ENCODE peak calls at places on chromosomes 1 and 21, in six cellular contexts. One of them, this sample, is unnamed. For H3K4me1, the result is how much of the 10 kb centered on the place peaks cover.

GRCh38 chr1:98437540-98437939 is 224.0 kb upstream of the SNX7 start:
- DNase-seq in prostate gland: no peak
- DNase-seq in IMR-90: no peak
- DNase-seq in A549: no peak
- DNase-seq in stomach: no peak
- DNase-seq in colonic mucosa: no peak
- DNase-seq in this sample: no peak

GRCh38 chr21:34204481-34205439 is 131.4 kb downstream of the MRPS6 start:
- DNase-seq in stomach: no peak
- DNase-seq in IMR-90: no peak
- DNase-seq in colonic mucosa: no peak
- DNase-seq in A549: no peak
- DNase-seq in prostate gland: no peak
- DNase-seq in this sample: no peak

GRCh38 chr1:32353886-32354570 is 8.3 kb downstream of the FAM229A start:
- DNase-seq in A549: no peak
- DNase-seq in stomach: no peak
- DNase-seq in colonic mucosa: no peak
- DNase-seq in prostate gland: no peak
- DNase-seq in IMR-90: peak
- DNase-seq in this sample: peak

GRCh38 chr1:157952601-157953000 is 40.8 kb upstream of the KIRREL1 start:
- DNase-seq in A549: no peak
- DNase-seq in IMR-90: no peak
- DNase-seq in stomach: no peak
- DNase-seq in colonic mucosa: peak
- DNase-seq in prostate gland: no peak
- DNase-seq in this sample: peak

GRCh38 chr1:201224671-201225400 is 34.2 kb downstream of the IGFN1 start:
- DNase-seq in A549: no peak
- DNase-seq in IMR-90: no peak
- DNase-seq in prostate gland: no peak
- DNase-seq in stomach: no peak
- DNase-seq in colonic mucosa: no peak
- DNase-seq in this sample: no peak

GRCh38 chr1:245953876-245954660 is 553.0 kb downstream of the SMYD3 start:
- DNase-seq in IMR-90: no peak
- DNase-seq in colonic mucosa: no peak
- DNase-seq in stomach: no peak
- DNase-seq in prostate gland: no peak
- DNase-seq in A549: no peak
- DNase-seq in this sample: no peak

GRCh38 chr1:28604962-28605361 is 12.9 kb downstream of the RAB42 start:
- DNase-seq in stomach: no peak
- DNase-seq in A549: no peak
- DNase-seq in IMR-90: no peak
- DNase-seq in colonic mucosa: no peak
- DNase-seq in prostate gland: no peak
- DNase-seq in this sample: no peak

GRCh38 chr21:38831526-38832467 is 26.1 kb downstream of the ETS2 start:
- DNase-seq in IMR-90: peak
- DNase-seq in A549: no peak
- DNase-seq in stomach: peak
- DNase-seq in prostate gland: peak
- DNase-seq in colonic mucosa: peak
- DNase-seq in this sample: peak

GRCh38 chr1:184982002-184982954 is 8.0 kb upstream of the NIBAN1 start:
- DNase-seq in colonic mucosa: peak
- DNase-seq in stomach: peak
- DNase-seq in IMR-90: peak
- DNase-seq in A549: peak
- DNase-seq in prostate gland: peak
- DNase-seq in this sample: peak

GRCh38 chr1:154975409-154976205 is 1.1 kb downstream of the CKS1B start:
- DNase-seq in colonic mucosa: peak
- DNase-seq in stomach: peak
- DNase-seq in prostate gland: peak
- DNase-seq in A549: no peak
- DNase-seq in IMR-90: peak
- DNase-seq in this sample: peak

GRCh38 chr1:54884135-54884586 is 2.8 kb downstream of the DHCR24 start:
- DNase-seq in A549: no peak
- DNase-seq in IMR-90: peak
- DNase-seq in stomach: no peak
- DNase-seq in prostate gland: no peak
- DNase-seq in colonic mucosa: no peak
- DNase-seq in this sample: no peak

GRCh38 chr1:170145061-170145460 is 698 bp upstream of the NTMT2 start:
- DNase-seq in colonic mucosa: no peak
- DNase-seq in prostate gland: no peak
- DNase-seq in IMR-90: no peak
- DNase-seq in stomach: no peak
- DNase-seq in A549: no peak
- DNase-seq in this sample: no peak

GRCh38 chr21:45288441-45288841 is 746 bp upstream of the POFUT2 start:
- DNase-seq in stomach: peak
- DNase-seq in A549: no peak
- DNase-seq in IMR-90: no peak
- DNase-seq in prostate gland: no peak
- DNase-seq in colonic mucosa: no peak
- DNase-seq in this sample: no peak

GRCh38 chr21:43343095-43343991 is 83.6 kb downstream of the SIK1 start:
- DNase-seq in IMR-90: no peak
- DNase-seq in colonic mucosa: peak
- DNase-seq in prostate gland: peak
- DNase-seq in stomach: peak
- DNase-seq in A549: peak
- DNase-seq in this sample: peak

GRCh38 chr1:203271018-203271743 is 34.1 kb upstream of the BTG2 start:
- DNase-seq in prostate gland: peak
- DNase-seq in A549: peak
- DNase-seq in colonic mucosa: peak
- DNase-seq in IMR-90: peak
- DNase-seq in stomach: peak
- DNase-seq in this sample: peak

GRCh38 chr1:19668893-19669292 is 4.2 kb downstream of the HTR6 start:
- DNase-seq in A549: no peak
- DNase-seq in colonic mucosa: no peak
- DNase-seq in stomach: no peak
- DNase-seq in IMR-90: no peak
- DNase-seq in prostate gland: no peak
- DNase-seq in this sample: no peak

GRCh38 chr1:155892801-155893200 is 18.3 kb downstream of the RIT1 start:
- DNase-seq in A549: peak
- DNase-seq in colonic mucosa: no peak
- DNase-seq in prostate gland: no peak
- DNase-seq in stomach: no peak
- DNase-seq in IMR-90: peak
- DNase-seq in this sample: no peak

GRCh38 chr1:42765832-42766722 is 751 bp downstream of the P3H1 start:
- DNase-seq in IMR-90: peak
- DNase-seq in A549: peak
- DNase-seq in stomach: peak
- DNase-seq in colonic mucosa: peak
- DNase-seq in prostate gland: peak
- DNase-seq in this sample: peak

GRCh38 chr1:208652300-208653160 is 408.3 kb upstream of the PLXNA2 start:
- DNase-seq in colonic mucosa: peak
- DNase-seq in IMR-90: peak
- DNase-seq in stomach: peak
- DNase-seq in prostate gland: peak
- DNase-seq in A549: peak
- DNase-seq in this sample: peak

GRCh38 chr1:177566495-177566894 is 395.7 kb downstream of the BRINP2 start:
- DNase-seq in prostate gland: no peak
- DNase-seq in A549: no peak
- DNase-seq in stomach: no peak
- DNase-seq in colonic mucosa: no peak
- DNase-seq in IMR-90: no peak
- DNase-seq in this sample: no peak

GRCh38 chr1:16023050-16023653 is 1.3 kb downstream of the CLCNKA start:
- DNase-seq in prostate gland: no peak
- DNase-seq in stomach: no peak
- DNase-seq in A549: no peak
- DNase-seq in IMR-90: no peak
- DNase-seq in colonic mucosa: no peak
- DNase-seq in this sample: no peak

GRCh38 chr1:16019580-16020277 is 1.9 kb upstream of the HSPB7 start:
- DNase-seq in prostate gland: no peak
- DNase-seq in A549: no peak
- DNase-seq in stomach: no peak
- DNase-seq in colonic mucosa: no peak
- DNase-seq in IMR-90: peak
- DNase-seq in this sample: no peak

GRCh38 chr1:16020325-16020724 is 1.5 kb upstream of the CLCNKA start:
- DNase-seq in A549: no peak
- DNase-seq in stomach: no peak
- DNase-seq in colonic mucosa: no peak
- DNase-seq in prostate gland: no peak
- DNase-seq in IMR-90: no peak
- DNase-seq in this sample: no peak

GRCh38 chr1:16022393-16022792 is 557 bp downstream of the CLCNKA start:
- DNase-seq in A549: no peak
- DNase-seq in IMR-90: no peak
- DNase-seq in stomach: no peak
- DNase-seq in prostate gland: no peak
- DNase-seq in colonic mucosa: no peak
- DNase-seq in this sample: no peak

DNA sequence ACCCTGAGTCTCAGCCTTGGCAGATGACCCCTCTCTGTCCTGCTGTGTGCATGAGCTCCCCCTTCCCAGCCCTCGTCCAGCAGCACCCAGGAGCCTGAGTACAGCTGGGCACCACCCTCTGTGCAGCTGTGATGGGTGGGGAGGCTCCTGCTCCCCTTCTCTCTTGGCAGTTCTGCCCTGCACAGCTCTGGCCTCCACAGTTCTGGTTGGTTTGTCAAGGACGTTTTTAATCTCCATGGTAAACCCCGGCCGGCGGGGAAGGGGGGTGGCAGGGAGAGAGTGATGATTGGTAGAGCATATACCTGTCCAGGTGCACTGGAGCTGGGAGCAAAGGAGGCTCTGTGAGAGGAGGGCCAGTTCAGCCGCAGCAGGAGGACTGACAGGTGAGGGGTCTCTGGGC is at the start of gene CLCNKA:
- DNase-seq in A549: no peak
- DNase-seq in prostate gland: no peak
- DNase-seq in stomach: peak
- DNase-seq in IMR-90: no peak
- DNase-seq in colonic mucosa: no peak
- DNase-seq in this sample: peak
- H3K27ac ChIP-seq in A549: no peak
- H3K27ac ChIP-seq in prostate gland: no peak
- H3K27ac ChIP-seq in stomach: peak
- H3K27ac ChIP-seq in IMR-90: no peak
- H3K27ac ChIP-seq in colonic mucosa: no peak
- H3K27ac ChIP-seq in this sample: no peak

GRCh38 chr1:195327361-195327760 is 1280.9 kb downstream of the KCNT2 start:
- DNase-seq in IMR-90: no peak
- DNase-seq in colonic mucosa: no peak
- DNase-seq in A549: no peak
- DNase-seq in prostate gland: no peak
- DNase-seq in stomach: no peak
- DNase-seq in this sample: no peak
- H3K4me1 ChIP-seq in IMR-90: under half
- H3K4me1 ChIP-seq in colonic mucosa: under half
- H3K4me1 ChIP-seq in A549: under half
- H3K4me1 ChIP-seq in prostate gland: under half
- H3K4me1 ChIP-seq in stomach: under half
- H3K4me1 ChIP-seq in this sample: under half

DNA sequence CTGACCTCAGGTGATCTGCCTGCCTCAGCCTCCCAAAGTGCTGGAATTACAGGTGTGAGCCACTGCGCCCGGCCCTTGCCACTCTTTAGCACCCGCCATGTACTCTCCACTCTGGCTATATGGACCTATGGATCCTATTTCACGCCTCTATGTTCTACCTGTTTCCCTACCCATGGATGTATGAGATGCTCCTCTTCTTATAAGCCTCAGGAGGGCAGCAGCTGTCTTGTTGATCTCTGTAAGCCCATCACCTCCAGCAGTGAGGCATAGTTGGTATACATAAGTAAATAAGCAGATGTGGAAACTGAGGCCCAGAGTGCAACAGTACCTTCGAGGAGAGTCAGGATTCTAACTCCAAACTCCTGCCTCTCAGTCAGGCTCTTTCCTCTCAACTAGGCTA is 24.7 kb upstream of the ARTN start:
- DNase-seq in stomach: no peak
- DNase-seq in prostate gland: no peak
- DNase-seq in A549: no peak
- DNase-seq in colonic mucosa: no peak
- DNase-seq in IMR-90: no peak
- DNase-seq in this sample: no peak
- TF ChIP-seq CTCF in stomach: no peak
- TF ChIP-seq CTCF in prostate gland: no peak
- TF ChIP-seq CTCF in A549: no peak
- TF ChIP-seq CTCF in colonic mucosa: no peak
- TF ChIP-seq CTCF in IMR-90: no peak
- TF ChIP-seq CTCF in this sample: no peak

GRCh38 chr1:12548279-12549105 is 69.5 kb downstream of the DHRS3 start:
- DNase-seq in stomach: no peak
- DNase-seq in IMR-90: no peak
- DNase-seq in A549: no peak
- DNase-seq in colonic mucosa: no peak
- DNase-seq in prostate gland: no peak
- DNase-seq in this sample: no peak

GRCh38 chr1:12549460-12550349 is 68.3 kb downstream of the DHRS3 start:
- DNase-seq in prostate gland: peak
- DNase-seq in stomach: peak
- DNase-seq in A549: peak
- DNase-seq in IMR-90: peak
- DNase-seq in colonic mucosa: peak
- DNase-seq in this sample: peak

GRCh38 chr1:12546771-12547585 is 71.0 kb downstream of the DHRS3 start:
- DNase-seq in A549: no peak
- DNase-seq in prostate gland: no peak
- DNase-seq in colonic mucosa: no peak
- DNase-seq in stomach: no peak
- DNase-seq in IMR-90: no peak
- DNase-seq in this sample: no peak

GRCh38 chr1:12549106-12549459 is 68.9 kb downstream of the DHRS3 start:
- DNase-seq in colonic mucosa: no peak
- DNase-seq in A549: no peak
- DNase-seq in IMR-90: no peak
- DNase-seq in prostate gland: no peak
- DNase-seq in stomach: no peak
- DNase-seq in this sample: no peak

DNA sequence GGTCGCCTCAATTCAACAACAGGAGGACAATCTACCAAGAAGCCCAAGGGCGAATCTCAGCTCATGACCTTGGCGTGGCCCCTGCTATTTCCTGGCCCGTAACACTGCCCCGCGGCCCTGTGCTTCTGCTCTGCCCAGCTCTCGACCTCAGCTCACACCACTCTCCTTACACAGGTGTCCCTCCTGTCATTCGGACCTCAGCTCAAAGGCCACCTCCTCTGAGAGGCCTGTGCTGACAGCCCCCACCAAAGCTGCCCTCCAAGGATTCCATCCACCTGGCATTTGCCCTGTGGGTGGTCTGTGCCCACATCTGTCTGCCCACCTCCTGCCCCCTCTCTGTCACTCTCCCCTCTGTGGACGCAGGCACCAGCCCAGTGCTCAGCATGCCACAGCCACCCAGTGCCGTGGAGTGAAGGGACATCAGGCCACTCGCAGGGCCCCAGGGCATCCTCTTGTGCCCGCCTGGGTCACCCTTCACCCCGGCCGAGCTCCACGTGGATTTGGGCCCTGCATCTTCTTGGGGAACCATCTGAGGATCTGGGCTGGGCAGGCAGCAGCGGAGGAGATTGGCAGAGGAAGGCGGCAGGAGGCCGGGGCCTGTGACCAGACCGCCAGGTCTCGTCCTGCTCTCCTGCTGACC is 70.3 kb downstream of the DHRS3 start:
- DNase-seq in IMR-90: no peak
- DNase-seq in stomach: no peak
- DNase-seq in prostate gland: no peak
- DNase-seq in A549: no peak
- DNase-seq in colonic mucosa: no peak
- DNase-seq in this sample: no peak
- H3K27ac ChIP-seq in IMR-90: no peak
- H3K27ac ChIP-seq in stomach: peak
- H3K27ac ChIP-seq in prostate gland: peak
- H3K27ac ChIP-seq in A549: peak
- H3K27ac ChIP-seq in colonic mucosa: no peak
- H3K27ac ChIP-seq in this sample: no peak